ENCODE peak calls at places on chromosomes 1 and 21, in four cellular contexts. S is IMR-90, O is K562, L is HepG2. R is an unnamed sample.

GRCh38 chr1:48697066-48697707 is 79.5 kb downstream of the BEND5 start:
- DNase-seq in S (peak), O (peak), L (peak), R (peak)

GRCh38 chr1:23732363-23733224 is 10.7 kb upstream of the ELOA start:
- DNase-seq in S (peak), O (no peak), L (no peak), R (no peak)

GRCh38 chr1:118963456-118964430 is 24.4 kb downstream of the TBX15 start:
- DNase-seq in S (peak), O (no peak), L (peak), R (peak)

GRCh38 chr1:241702436-241702835 is 50.4 kb downstream of the WDR64 start:
- DNase-seq in S (peak), O (no peak), L (no peak), R (peak)

GRCh38 chr1:191575180-191575579 is 583.1 kb upstream of the RGS18 start:
- DNase-seq in S (peak), O (no peak), L (no peak), R (no peak)

GRCh38 chr1:115767403-115767802 is 1.1 kb downstream of the CASQ2 start:
- DNase-seq in S (no peak), O (no peak), L (no peak), R (no peak)

GRCh38 chr1:236416165-236416564 is 22.1 kb downstream of the EDARADD start:
- DNase-seq in S (no peak), O (no peak), L (no peak), R (no peak)

GRCh38 chr1:220300442-220301121 is 28.3 kb upstream of the RAB3GAP2 start:
- DNase-seq in S (peak), O (peak), L (peak), R (peak)

GRCh38 chr1:20626524-20626923 is 6.7 kb upstream of the PINK1 start:
- DNase-seq in S (no peak), O (no peak), L (no peak), R (no peak)

GRCh38 chr1:116997666-116998065 is 3.9 kb upstream of the CD101 start:
- DNase-seq in S (no peak), O (no peak), L (no peak), R (no peak)

GRCh38 chr1:232110281-232111090 is 483.9 kb downstream of the DISC1 start:
- DNase-seq in S (peak), O (no peak), L (no peak), R (no peak)

GRCh38 chr1:70003509-70003908 is 201.9 kb downstream of the LRRC40 start:
- DNase-seq in S (no peak), O (no peak), L (no peak), R (no peak)

GRCh38 chr1:235843458-235843857 is 23.2 kb downstream of the LYST start:
- DNase-seq in S (peak), O (no peak), L (peak), R (peak)

GRCh38 chr1:208606976-208607375 is 362.8 kb upstream of the PLXNA2 start:
- DNase-seq in S (no peak), O (no peak), L (no peak), R (no peak)

GRCh38 chr21:45074818-45075605 is 632 bp downstream of the ADARB1 start:
- DNase-seq in S (no peak), O (peak), L (no peak), R (no peak)

GRCh38 chr1:86224651-86225050 is 68.1 kb upstream of the COL24A1 start:
- DNase-seq in S (no peak), O (no peak), L (no peak), R (no peak)

GRCh38 chr21:26966360-26966977 is 419 bp downstream of the ADAMTS5 start:
- DNase-seq in S (peak), O (no peak), L (no peak), R (no peak)

GRCh38 chr1:248926401-248927182 is 20.6 kb downstream of the PGBD2 start:
- DNase-seq in S (peak), O (peak), L (no peak), R (no peak)

GRCh38 chr1:31811605-31812004 is 4.2 kb downstream of the SPOCD1 start:
- DNase-seq in S (peak), O (peak), L (peak), R (peak)

GRCh38 chr21:31201548-31201947 is 142.5 kb downstream of the TIAM1 start:
- DNase-seq in S (peak), O (no peak), L (no peak), R (no peak)

GRCh38 chr1:20634594-20635084 is 1.4 kb downstream of the PINK1 start:
- DNase-seq in S (peak), O (peak), L (peak), R (no peak)

GRCh38 chr1:66495490-66495889 is 38.5 kb upstream of the SGIP1 start:
- DNase-seq in S (no peak), O (no peak), L (no peak), R (no peak)

GRCh38 chr1:96145486-96145885 is 576.1 kb upstream of the PTBP2 start:
- DNase-seq in S (no peak), O (no peak), L (no peak), R (no peak)

GRCh38 chr1:232704694-232705680 is 75.1 kb upstream of the SIPA1L2 start:
- DNase-seq in S (peak), O (no peak), L (peak), R (peak)

GRCh38 chr1:183598386-183598785 is 8.1 kb upstream of the NCF2 start:
- DNase-seq in S (peak), O (no peak), L (no peak), R (no peak)

GRCh38 chr21:37232274-37233018 is 34.7 kb downstream of the VPS26C start:
- DNase-seq in S (no peak), O (no peak), L (no peak), R (no peak)

GRCh38 chr1:215717677-215718076 is 150.6 kb downstream of the KCTD3 start:
- DNase-seq in S (no peak), O (no peak), L (peak), R (no peak)

GRCh38 chr1:227926896-227927885 is 20.5 kb downstream of the WNT9A start:
- DNase-seq in S (no peak), O (no peak), L (no peak), R (no peak)

GRCh38 chr1:14782741-14783591 is 184.5 kb downstream of the KAZN start:
- DNase-seq in S (no peak), O (peak), L (no peak), R (no peak)
- TF ChIP-seq CTCF in S (peak), O (peak), L (peak), R (no peak)

DNA sequence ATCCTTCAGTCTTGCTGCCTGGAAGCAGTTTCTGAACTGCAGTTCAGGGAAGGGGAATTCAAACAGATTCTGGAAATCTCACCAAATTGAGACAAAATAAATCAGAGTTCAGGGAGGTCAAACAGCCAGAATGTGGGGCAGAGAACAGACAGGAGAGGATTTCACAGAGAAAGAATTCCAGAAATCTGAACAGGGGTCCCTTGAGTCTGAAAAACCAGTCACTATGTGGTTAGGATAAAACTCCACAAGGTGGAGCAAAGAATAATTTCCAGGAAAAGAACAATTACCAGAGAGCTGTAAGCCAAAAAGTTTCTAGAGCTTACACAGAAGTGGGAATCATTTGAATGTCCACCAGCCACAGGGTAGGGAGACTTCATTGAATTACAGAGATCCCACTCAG is 84.7 kb downstream of the URB2 start:
- DNase-seq in S (no peak), O (no peak), L (no peak), R (no peak)
- TF ChIP-seq MAFK in S (no peak), O (no peak), L (no peak), R (no peak)

GRCh38 chr1:39170731-39171375 is 33.6 kb upstream of the MACF1 start:
- DNase-seq in S (peak), O (no peak), L (no peak), R (no peak)
- TF ChIP-seq BHLHE40 in S (no peak), O (no peak), L (no peak), R (no peak)

DNA sequence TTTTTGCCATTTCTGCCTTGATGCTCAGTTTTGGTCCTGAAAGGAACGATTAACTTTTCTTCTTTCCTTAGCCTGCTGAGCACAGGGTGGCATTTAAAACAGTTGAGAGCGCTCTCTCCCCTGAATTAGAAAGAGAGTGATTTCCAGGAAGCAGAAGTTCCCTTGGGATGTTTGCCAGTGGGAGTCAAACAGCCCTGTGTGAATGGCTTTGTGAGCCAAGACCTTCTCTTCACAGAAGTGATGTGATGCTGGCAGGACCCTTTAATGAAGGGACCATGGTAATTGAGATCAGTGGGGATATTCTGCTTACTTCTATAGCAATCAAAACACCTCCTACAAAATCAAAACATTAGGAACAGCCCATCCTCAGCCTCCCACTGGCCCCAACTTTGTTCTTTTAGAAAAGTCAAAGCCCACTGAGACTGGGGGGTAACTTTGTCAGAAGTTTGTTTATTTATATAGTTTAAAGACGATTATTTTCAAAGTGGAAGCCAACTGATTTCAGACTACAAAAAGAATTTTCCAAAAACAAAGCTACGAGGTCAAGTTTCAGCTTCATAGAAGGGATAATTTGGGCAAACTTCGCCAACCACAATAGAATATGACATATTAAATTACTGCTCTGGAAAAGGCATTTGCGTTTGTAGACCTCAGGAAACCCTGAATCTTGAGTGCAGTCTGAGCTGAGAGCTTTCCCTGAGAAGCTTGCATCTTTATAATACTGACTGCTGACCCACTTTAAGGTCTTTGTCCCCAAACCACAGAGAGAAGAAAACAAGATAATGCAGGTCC is 122.7 kb downstream of the GABPA start:
- DNase-seq in S (no peak), O (no peak), L (no peak), R (no peak)
- TF ChIP-seq CTCF in S (no peak), O (no peak), L (no peak), R (no peak)

DNA sequence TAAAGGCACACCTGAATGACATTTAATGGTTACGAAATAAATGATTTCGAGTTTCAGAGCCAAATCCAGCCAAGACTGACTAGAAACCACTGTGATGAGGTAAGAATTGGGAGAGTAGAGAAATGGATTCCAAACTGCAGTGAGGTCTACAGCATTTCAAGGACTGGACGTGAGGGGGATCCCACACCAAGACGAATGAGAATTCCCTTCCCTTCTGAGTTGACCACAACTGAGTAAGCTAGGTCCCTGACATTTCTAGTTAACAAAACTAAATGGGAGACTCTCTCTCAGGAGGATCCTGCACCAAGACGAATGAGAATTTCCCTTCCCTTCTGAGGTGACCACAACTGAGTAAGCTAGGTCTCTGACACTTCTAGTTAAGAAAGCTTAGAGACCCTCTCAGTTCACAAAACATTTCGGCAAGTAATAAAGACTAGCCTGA is 1.6 kb upstream of the SPATA1 start:
- DNase-seq in S (peak), O (no peak), L (no peak), R (no peak)
- TF ChIP-seq MAFK in S (no peak), O (no peak), L (no peak), R (no peak)

R was measured in A549.